ENCODE peak calls at places on chromosomes 2 and 18, in five cellular contexts. One of them, this sample, is unnamed.

GRCh38 chr2:235026649-235027557 is 75.1 kb downstream of the SH3BP4 start:
- DNase-seq in HFF-Myc: no peak
- DNase-seq in GM23338: peak; percentile 34
- DNase-seq in HCT116: peak; percentile 79
- DNase-seq in kidney: peak; percentile 94
- DNase-seq in this sample: no peak

GRCh38 chr2:27901219-27901618 is 10.7 kb downstream of the BABAM2 start:
- DNase-seq in HFF-Myc: no peak
- DNase-seq in GM23338: no peak
- DNase-seq in HCT116: no peak
- DNase-seq in kidney: no peak
- DNase-seq in this sample: no peak

GRCh38 chr2:34096552-34097171 is 497.6 kb upstream of the FAM98A start:
- DNase-seq in HFF-Myc: peak; percentile 32
- DNase-seq in GM23338: peak; percentile 82
- DNase-seq in HCT116: peak; percentile 32
- DNase-seq in kidney: no peak
- DNase-seq in this sample: peak; percentile 5

GRCh38 chr2:126864861-126865260 is 33.8 kb upstream of the TEX51 start:
- DNase-seq in HFF-Myc: no peak
- DNase-seq in GM23338: peak; percentile 48
- DNase-seq in HCT116: peak; percentile 3
- DNase-seq in kidney: no peak
- DNase-seq in this sample: no peak

GRCh38 chr2:70258532-70258875 is 567 bp downstream of the PCYOX1 start:
- DNase-seq in HFF-Myc: no peak
- DNase-seq in GM23338: peak; percentile 35
- DNase-seq in HCT116: no peak
- DNase-seq in kidney: peak; percentile 92
- DNase-seq in this sample: no peak

GRCh38 chr2:233264667-233265066 is 13.2 kb downstream of the ATG16L1 start:
- DNase-seq in HFF-Myc: no peak
- DNase-seq in GM23338: no peak
- DNase-seq in HCT116: no peak
- DNase-seq in kidney: no peak
- DNase-seq in this sample: no peak

GRCh38 chr18:46155652-46156051 is 51.5 kb downstream of the HAUS1 start:
- DNase-seq in HFF-Myc: no peak
- DNase-seq in GM23338: no peak
- DNase-seq in HCT116: no peak
- DNase-seq in kidney: no peak
- DNase-seq in this sample: no peak

GRCh38 chr2:219249203-219249980 is 3.7 kb upstream of the TUBA4B start:
- DNase-seq in HFF-Myc: peak; percentile 30
- DNase-seq in GM23338: peak; percentile 14
- DNase-seq in HCT116: no peak
- DNase-seq in kidney: peak; percentile 93
- DNase-seq in this sample: no peak

GRCh38 chr2:118371500-118371899 is 283.2 kb downstream of the INSIG2 start:
- DNase-seq in HFF-Myc: peak; percentile 33
- DNase-seq in GM23338: peak; percentile 93
- DNase-seq in HCT116: peak; percentile 19
- DNase-seq in kidney: no peak
- DNase-seq in this sample: no peak

GRCh38 chr18:10518595-10519273 is 7.1 kb upstream of the NAPG start:
- DNase-seq in HFF-Myc: no peak
- DNase-seq in GM23338: no peak
- DNase-seq in HCT116: no peak
- DNase-seq in kidney: peak; percentile 80
- DNase-seq in this sample: no peak
- TF ChIP-seq CTCF in HFF-Myc: peak; percentile 44
- TF ChIP-seq CTCF in GM23338: no peak
- TF ChIP-seq CTCF in HCT116: no peak
- TF ChIP-seq CTCF in kidney: peak; percentile 9
- TF ChIP-seq CTCF in this sample: no peak

GRCh38 chr2:30240162-30240696 is 8.9 kb downstream of the LBH start:
- DNase-seq in HFF-Myc: no peak
- DNase-seq in GM23338: no peak
- DNase-seq in HCT116: no peak
- DNase-seq in kidney: no peak
- DNase-seq in this sample: no peak
- H3K4me3 ChIP-seq in HFF-Myc: no peak overlapping the region
- H3K4me3 ChIP-seq in GM23338: no peak overlapping the region
- H3K4me3 ChIP-seq in HCT116: no peak overlapping the region
- H3K4me3 ChIP-seq in kidney: no peak overlapping the region
- H3K4me3 ChIP-seq in this sample: no peak overlapping the region

GRCh38 chr2:193584001-193584400 is 1389.3 kb upstream of the TMEFF2 start:
- DNase-seq in HFF-Myc: no peak
- DNase-seq in GM23338: peak; percentile 79
- DNase-seq in HCT116: peak; percentile 32
- DNase-seq in kidney: no peak
- DNase-seq in this sample: no peak
- TF ChIP-seq CTCF in HFF-Myc: no peak
- TF ChIP-seq CTCF in GM23338: peak; percentile 59
- TF ChIP-seq CTCF in HCT116: peak; percentile 39
- TF ChIP-seq CTCF in kidney: peak; percentile 28
- TF ChIP-seq CTCF in this sample: no peak

DNA sequence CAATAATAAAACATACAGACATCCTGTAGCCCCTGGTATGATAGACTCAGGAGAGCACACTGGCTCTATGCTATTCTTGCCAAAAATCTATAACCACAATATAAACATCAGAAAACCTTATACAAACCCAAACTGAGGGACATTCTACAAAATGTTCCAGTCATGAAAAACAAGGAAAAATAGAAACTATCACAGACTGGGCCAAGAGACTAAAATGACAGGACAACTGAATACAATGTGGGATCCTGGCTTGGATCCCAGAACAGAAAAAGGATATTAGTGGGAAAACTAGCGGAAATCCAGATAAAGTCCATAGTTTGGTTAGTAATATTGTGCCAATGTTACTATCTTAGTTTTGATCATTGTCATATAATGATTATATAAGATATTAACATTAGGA is 29.6 kb upstream of the EPAS1 start:
- DNase-seq in HFF-Myc: no peak
- DNase-seq in GM23338: no peak
- DNase-seq in HCT116: no peak
- DNase-seq in kidney: no peak
- DNase-seq in this sample: no peak
- H3K4me3 ChIP-seq in HFF-Myc: no peak overlapping the region
- H3K4me3 ChIP-seq in GM23338: no peak overlapping the region
- H3K4me3 ChIP-seq in HCT116: no peak overlapping the region
- H3K4me3 ChIP-seq in kidney: no peak overlapping the region
- H3K4me3 ChIP-seq in this sample: no peak overlapping the region

DNA sequence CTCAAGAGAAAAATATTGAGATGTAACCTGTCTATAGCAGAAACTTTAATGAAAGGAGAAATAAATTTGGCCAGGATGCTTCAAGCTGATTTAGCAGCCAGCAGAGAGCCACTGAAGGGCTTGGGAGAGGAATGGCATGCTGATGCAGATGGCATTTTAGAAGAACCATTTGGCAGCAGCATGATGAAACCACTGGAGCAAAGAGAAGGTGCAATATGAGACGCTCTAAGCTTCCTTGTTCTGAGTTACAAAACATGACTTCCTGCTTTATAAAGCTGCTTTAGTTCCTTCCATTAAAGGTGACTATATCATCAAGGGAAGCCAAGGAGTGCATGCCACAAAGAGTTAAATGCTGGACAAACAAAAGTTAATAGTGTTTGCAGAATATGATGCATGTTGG is 189.7 kb downstream of the PID1 start:
- DNase-seq in HFF-Myc: peak; percentile 36
- DNase-seq in GM23338: peak; percentile 8
- DNase-seq in HCT116: no peak
- DNase-seq in kidney: no peak
- DNase-seq in this sample: no peak
- TF ChIP-seq CTCF in HFF-Myc: no peak
- TF ChIP-seq CTCF in GM23338: no peak
- TF ChIP-seq CTCF in HCT116: no peak
- TF ChIP-seq CTCF in kidney: no peak
- TF ChIP-seq CTCF in this sample: no peak

GRCh38 chr2:19987936-19988335 is 2.0 kb downstream of the WDR35 start:
- DNase-seq in HFF-Myc: no peak
- DNase-seq in GM23338: no peak
- DNase-seq in HCT116: no peak
- DNase-seq in kidney: no peak
- DNase-seq in this sample: peak; percentile 26
- H3K4me3 ChIP-seq in HFF-Myc: peak overlapping the region; percentile 77
- H3K4me3 ChIP-seq in GM23338: peak overlapping the region; percentile 88
- H3K4me3 ChIP-seq in HCT116: no peak overlapping the region
- H3K4me3 ChIP-seq in kidney: no peak overlapping the region
- H3K4me3 ChIP-seq in this sample: no peak overlapping the region

GRCh38 chr2:60503923-60504514 is 49.4 kb downstream of the BCL11A start:
- DNase-seq in HFF-Myc: no peak
- DNase-seq in GM23338: no peak
- DNase-seq in HCT116: no peak
- DNase-seq in kidney: no peak
- DNase-seq in this sample: no peak
- TF ChIP-seq CTCF in HFF-Myc: no peak
- TF ChIP-seq CTCF in GM23338: peak; percentile 22
- TF ChIP-seq CTCF in HCT116: peak; percentile 13
- TF ChIP-seq CTCF in kidney: no peak
- TF ChIP-seq CTCF in this sample: peak; percentile 37